ENCODE peak calls at places on chromosomes 6 and 20, in four cellular contexts. F is lung, T is uterus, G is cardiac muscle cell. C is an unnamed sample.

GRCh38 chr6:125598422-125598821 is 151.0 kb upstream of the HEY2 start:
- DNase-seq in F (peak), T (peak), G (peak), C (peak)

GRCh38 chr6:133042550-133043120 is 198.5 kb upstream of the EYA4 start:
- DNase-seq in F (no peak), T (no peak), G (no peak), C (no peak)

GRCh38 chr6:26284537-26285142 is 80.4 kb upstream of the BTN3A2 start:
- DNase-seq in F (peak), T (peak), G (peak), C (peak)

GRCh38 chr6:28944412-28945006 is 20.7 kb upstream of the TRIM27 start:
- DNase-seq in F (peak), T (peak), G (peak), C (peak)

GRCh38 chr6:6057442-6058053 is 50.8 kb upstream of the NRN1 start:
- DNase-seq in F (no peak), T (no peak), G (peak), C (peak)

GRCh38 chr6:42452171-42453026 is 673 bp upstream of the TRERF1 start:
- DNase-seq in F (peak), T (peak), G (peak), C (peak)

GRCh38 chr6:135604035-135604865 is 106.7 kb upstream of the AHI1 start:
- DNase-seq in F (no peak), T (no peak), G (no peak), C (no peak)

GRCh38 chr6:72624557-72625160 is 2.8 kb downstream of the KCNQ5 start:
- DNase-seq in F (no peak), T (no peak), G (peak), C (no peak)

GRCh38 chr20:16115891-16116577 is 457.2 kb downstream of the KIF16B start:
- DNase-seq in F (no peak), T (no peak), G (no peak), C (no peak)

GRCh38 chr20:36259177-36259835 is 23.0 kb downstream of the AAR2 start:
- DNase-seq in F (no peak), T (no peak), G (no peak), C (no peak)

GRCh38 chr6:33744001-33744848 is 2.5 kb downstream of the IP6K3 start:
- DNase-seq in F (peak), T (peak), G (peak), C (peak)

GRCh38 chr6:82013561-82014275 is 233.8 kb downstream of the IBTK start:
- DNase-seq in F (no peak), T (peak), G (peak), C (peak)

GRCh38 chr6:169723991-169724553 is at the start of gene PHF10:
- DNase-seq in F (no peak), T (peak), G (peak), C (no peak)

GRCh38 chr20:51393566-51393965 is 149.0 kb downstream of the NFATC2 start:
- DNase-seq in F (no peak), T (no peak), G (no peak), C (no peak)

GRCh38 chr6:108117427-108118358 is 43.2 kb upstream of the OSTM1 start:
- DNase-seq in F (no peak), T (peak), G (peak), C (no peak)

GRCh38 chr6:31692353-31692752 is 10.8 kb downstream of the ABHD16A start:
- DNase-seq in F (no peak), T (no peak), G (no peak), C (no peak)

GRCh38 chr6:131949615-131949908 is 1.6 kb downstream of the CCN2 start:
- DNase-seq in F (no peak), T (no peak), G (peak), C (no peak)

GRCh38 chr20:17747431-17747846 is 47.7 kb downstream of the BANF2 start:
- DNase-seq in F (no peak), T (peak), G (peak), C (peak)

GRCh38 chr6:30396833-30397479 is 52.0 kb downstream of the RPP21 start:
- DNase-seq in F (peak), T (peak), G (peak), C (peak)

GRCh38 chr6:11164717-11165646 is 53.5 kb upstream of the ERVFRD-1 start:
- DNase-seq in F (peak), T (no peak), G (no peak), C (no peak)

GRCh38 chr6:36314221-36315014 is 22.3 kb downstream of the BNIP5 start:
- DNase-seq in F (no peak), T (no peak), G (peak), C (no peak)

GRCh38 chr6:46969206-46969605 is 47.5 kb upstream of the ADGRF5 start:
- DNase-seq in F (no peak), T (no peak), G (no peak), C (no peak)

GRCh38 chr6:31180500-31180899 is 10.0 kb upstream of the POU5F1 start:
- DNase-seq in F (peak), T (peak), G (peak), C (peak)

GRCh38 chr20:47273591-47274235 is 82.8 kb downstream of the ZMYND8 start:
- DNase-seq in F (no peak), T (no peak), G (peak), C (no peak)

GRCh38 chr6:117728626-117729025 is 53.4 kb downstream of the NUS1 start:
- DNase-seq in F (no peak), T (no peak), G (no peak), C (no peak)

GRCh38 chr20:62066339-62066982 is 780 bp upstream of the TAF4 start:
- DNase-seq in F (peak), T (peak), G (peak), C (no peak)

GRCh38 chr6:163694988-163695942 is 280.7 kb downstream of the QKI start:
- DNase-seq in F (no peak), T (no peak), G (no peak), C (no peak)

GRCh38 chr6:112181130-112181529 is 73.2 kb downstream of the LAMA4 start:
- DNase-seq in F (no peak), T (no peak), G (no peak), C (no peak)

GRCh38 chr6:72245565-72245964 is 359.2 kb downstream of the RIMS1 start:
- DNase-seq in F (no peak), T (no peak), G (no peak), C (no peak)

GRCh38 chr6:11270030-11271027 is 37.9 kb upstream of the NEDD9 start:
- DNase-seq in F (no peak), T (no peak), G (peak), C (peak)

GRCh38 chr6:42512498-42513042 is 51.3 kb upstream of the UBR2 start:
- DNase-seq in F (no peak), T (no peak), G (no peak), C (no peak)

GRCh38 chr20:5827098-5827853 is 77.1 kb downstream of the SHLD1 start:
- DNase-seq in F (no peak), T (no peak), G (no peak), C (no peak)

GRCh38 chr20:5821627-5822215 is 71.5 kb downstream of the SHLD1 start:
- DNase-seq in F (no peak), T (no peak), G (no peak), C (no peak)

GRCh38 chr20:5822569-5822968 is 72.4 kb downstream of the SHLD1 start:
- DNase-seq in F (no peak), T (no peak), G (no peak), C (no peak)

GRCh38 chr20:5827861-5828260 is 77.7 kb downstream of the SHLD1 start:
- DNase-seq in F (no peak), T (no peak), G (no peak), C (no peak)

DNA sequence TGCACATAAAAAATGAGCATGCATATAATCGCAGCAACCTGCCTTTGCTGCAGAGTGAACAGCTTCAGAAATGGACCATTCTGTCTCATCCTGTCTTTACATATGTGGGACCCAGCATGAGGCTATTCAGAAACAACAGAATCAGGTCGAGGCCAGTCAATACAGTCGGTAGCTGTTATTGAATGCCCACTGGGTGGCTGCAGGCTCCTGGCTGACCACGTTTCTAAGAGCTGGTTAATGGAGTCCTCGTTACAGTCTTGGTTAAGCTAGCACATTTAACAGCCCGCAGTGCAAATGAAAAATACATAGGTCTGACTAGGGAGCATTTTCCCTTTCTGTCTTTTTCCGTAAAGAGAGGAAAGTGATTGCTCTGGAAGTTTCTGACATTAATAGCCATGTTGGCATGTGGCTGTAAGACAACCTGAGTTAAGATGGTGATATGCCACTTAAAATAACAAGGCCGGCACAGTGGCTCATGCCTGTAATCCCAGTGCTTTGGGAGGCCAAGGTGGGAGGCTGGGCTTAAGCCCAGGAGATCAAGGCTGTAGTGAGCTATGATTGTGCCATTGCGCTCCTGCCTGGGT is 75.0 kb downstream of the SHLD1 start:
- DNase-seq in F (no peak), T (no peak), G (no peak), C (no peak)
- TF ChIP-seq CTCF in F (no peak), T (no peak), G (no peak), C (peak)

DNA sequence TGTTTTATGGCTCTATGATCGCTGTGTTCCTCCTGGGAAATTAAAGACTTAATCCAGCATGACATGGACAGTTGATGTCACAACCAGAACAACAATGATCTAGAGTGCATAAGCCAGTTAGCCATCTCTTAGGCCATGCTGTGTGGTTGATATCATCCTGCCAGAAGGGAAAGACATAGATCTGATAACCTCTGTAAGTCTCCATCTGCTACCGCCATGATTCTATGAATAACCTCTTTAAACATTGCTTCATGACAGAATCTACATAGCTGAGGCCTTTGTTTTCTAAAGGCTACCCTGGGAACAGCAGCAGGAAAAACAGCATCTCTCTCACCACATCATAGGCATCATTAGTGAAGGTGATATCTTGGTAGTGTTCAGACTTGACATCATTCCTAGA is 117.6 kb upstream of the PHACTR1 start:
- DNase-seq in F (no peak), T (no peak), G (no peak), C (no peak)
- H3K4me3 ChIP-seq in F (no peak), T (no peak), G (no peak), C (no peak)

DNA sequence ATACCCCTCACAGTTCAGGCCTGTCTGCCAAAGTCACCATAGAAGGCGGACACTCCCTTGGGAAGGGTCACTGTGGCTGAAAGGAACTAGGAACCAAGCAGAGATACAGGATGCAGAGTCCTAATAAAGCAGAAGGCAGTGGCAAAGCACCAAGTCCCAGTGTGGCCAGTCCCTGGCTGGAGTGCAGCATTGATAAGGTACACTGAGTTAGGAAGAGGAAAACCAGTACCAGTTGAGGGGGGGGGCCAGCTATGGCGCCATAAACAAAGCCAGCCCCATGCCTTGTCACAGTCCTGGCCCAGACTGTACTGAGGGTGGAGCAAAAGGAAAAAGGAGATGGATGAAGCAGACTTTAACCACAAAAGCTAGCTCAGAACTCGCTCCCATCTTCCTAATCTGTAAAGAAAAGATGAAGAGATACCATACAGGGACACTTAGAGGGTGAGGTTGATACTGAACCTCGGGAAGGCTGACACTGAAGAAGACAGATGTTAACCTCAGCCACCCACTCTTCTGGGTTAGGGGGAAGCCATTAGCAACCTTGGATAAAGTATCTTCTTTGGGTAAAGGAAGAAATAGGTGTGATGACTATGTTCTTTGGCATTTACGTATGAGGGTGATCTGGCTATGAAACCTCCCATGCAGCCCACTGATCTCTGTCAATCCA is 7.8 kb downstream of the ABHD12 start:
- DNase-seq in F (no peak), T (no peak), G (no peak), C (no peak)
- H3K27ac ChIP-seq in F (no peak), T (no peak), G (no peak), C (no peak)

GRCh38 chr6:87151786-87152527 is 3.4 kb upstream of the ZNF292 start:
- DNase-seq in F (peak), T (peak), G (peak), C (peak)
- TF ChIP-seq CTCF in F (no peak), T (no peak), G (no peak), C (peak)

DNA sequence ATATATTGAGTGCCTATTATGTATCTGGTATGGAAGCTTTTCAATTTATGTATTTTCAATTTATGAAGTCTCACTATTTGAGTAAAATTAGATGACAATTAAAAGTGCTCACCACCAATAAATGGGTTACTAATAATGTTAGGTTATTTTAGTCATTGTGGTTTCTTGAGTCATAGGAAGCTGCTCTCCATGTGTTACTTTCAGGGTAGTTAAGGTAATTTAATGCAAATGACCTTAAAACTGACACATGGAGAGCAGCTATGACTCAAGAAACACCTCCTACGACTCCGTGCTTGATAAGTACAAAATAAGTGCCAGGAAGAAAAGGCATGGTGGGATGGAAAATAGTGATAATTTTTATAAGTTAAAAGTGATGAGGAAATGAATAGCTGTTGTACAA is 16.5 kb upstream of the TINAG start:
- DNase-seq in F (no peak), T (no peak), G (peak), C (no peak)
- H3K4me3 ChIP-seq in F (no peak), T (no peak), G (no peak), C (no peak)

GRCh38 chr6:148952147-148953041 is 205.6 kb downstream of the UST start:
- DNase-seq in F (no peak), T (no peak), G (peak), C (no peak)
- H3K27ac ChIP-seq in F (no peak), T (no peak), G (no peak), C (no peak)

GRCh38 chr6:1761472-1761871 is 151.8 kb downstream of the FOXC1 start:
- DNase-seq in F (no peak), T (no peak), G (no peak), C (no peak)

GRCh38 chr6:1762203-1762602 is 152.5 kb downstream of the FOXC1 start:
- DNase-seq in F (no peak), T (no peak), G (no peak), C (no peak)

GRCh38 chr6:1759877-1760276 is 150.2 kb downstream of the FOXC1 start:
- DNase-seq in F (no peak), T (no peak), G (no peak), C (no peak)

GRCh38 chr6:1763411-1763810 is 153.7 kb downstream of the FOXC1 start:
- DNase-seq in F (no peak), T (no peak), G (no peak), C (no peak)

DNA sequence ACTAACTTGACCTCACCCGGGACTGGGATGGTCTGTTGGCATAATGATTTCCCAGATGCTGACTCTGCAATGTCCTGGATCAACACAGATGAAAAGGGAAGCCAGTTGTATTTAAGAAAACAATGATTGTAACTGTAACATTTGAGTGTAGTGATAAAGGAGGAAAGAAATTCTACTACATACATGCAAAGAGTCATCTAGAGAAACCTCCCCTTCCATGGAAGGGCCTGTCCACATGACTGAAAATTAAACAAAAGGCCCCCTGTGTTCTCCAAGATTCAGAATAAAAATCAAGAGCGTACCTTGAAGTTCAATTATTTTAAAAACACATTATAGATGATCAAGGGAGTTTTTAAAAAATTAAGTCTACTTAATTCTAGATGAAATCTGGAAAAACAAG is 151.2 kb downstream of the FOXC1 start:
- DNase-seq in F (no peak), T (no peak), G (no peak), C (no peak)
- TF ChIP-seq CTCF in F (no peak), T (no peak), G (no peak), C (no peak)

DNA sequence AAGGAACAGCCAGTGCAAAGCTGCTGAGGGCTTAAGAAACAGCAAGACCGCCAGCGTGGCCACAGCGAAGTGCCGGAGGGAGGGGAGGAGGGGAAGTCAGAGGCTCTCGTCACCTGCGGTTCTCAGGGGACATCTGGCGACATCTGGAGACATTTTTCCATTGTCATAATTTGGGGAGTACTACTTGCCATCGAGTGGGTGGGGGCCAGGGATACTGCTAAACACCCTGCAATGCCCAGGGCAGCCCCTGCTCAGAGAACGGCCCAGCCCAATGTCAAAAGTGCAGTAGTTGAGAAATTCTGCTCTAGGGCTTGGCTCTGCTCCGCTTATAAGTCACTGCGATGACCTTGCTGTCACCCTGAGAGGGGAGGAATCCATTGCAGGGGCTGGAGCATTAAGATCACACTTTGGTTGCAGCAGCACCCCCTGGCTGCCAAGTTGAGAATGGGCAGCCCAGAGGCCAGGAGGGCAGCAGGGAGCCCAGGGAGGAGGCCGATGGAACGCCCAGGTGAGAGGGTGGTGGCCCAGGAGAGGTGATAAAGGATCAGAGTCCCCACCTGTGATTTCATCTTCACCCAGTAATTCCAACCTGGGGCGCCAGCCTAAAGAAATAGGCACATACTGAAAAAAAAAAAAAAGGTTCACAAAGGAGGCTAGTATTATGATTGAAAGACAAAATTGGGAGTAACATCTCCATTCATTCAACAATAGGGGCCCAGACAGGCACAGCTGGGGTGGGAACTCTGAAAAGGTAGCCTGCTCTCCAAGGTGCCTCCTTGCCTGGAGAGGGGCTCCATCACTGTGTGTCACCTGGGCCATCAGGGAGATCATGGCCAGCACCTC is 218.2 kb downstream of the BMP7 start:
- DNase-seq in F (no peak), T (no peak), G (peak), C (peak)
- H3K4me3 ChIP-seq in F (no peak), T (no peak), G (no peak), C (no peak)

GRCh38 chr20:53752583-53752970 is 158.9 kb upstream of the ZNF217 start:
- DNase-seq in F (no peak), T (no peak), G (no peak), C (no peak)

GRCh38 chr20:53750827-53751393 is 157.3 kb upstream of the ZNF217 start:
- DNase-seq in F (no peak), T (peak), G (peak), C (peak)

GRCh38 chr20:53749499-53749898 is 155.9 kb upstream of the ZNF217 start:
- DNase-seq in F (no peak), T (no peak), G (no peak), C (no peak)

GRCh38 chr20:53752971-53753879 is 159.6 kb upstream of the ZNF217 start:
- DNase-seq in F (no peak), T (no peak), G (no peak), C (no peak)

GRCh38 chr20:53751394-53752368 is 158.0 kb upstream of the ZNF217 start:
- DNase-seq in F (no peak), T (no peak), G (peak), C (no peak)
- H3K27ac ChIP-seq in F (peak), T (peak), G (peak), C (peak)

C was measured in brain microvascular endothelial cell.